ENCODE peak calls at places on chromosomes 3 and 15, in five cellular contexts. One of them, this sample, is unnamed.

GRCh38 chr3:27681249-27681748 is 40.8 kb downstream of the EOMES start:
- DNase-seq in central memory CD4-positive, alpha-beta T cell: peak
- DNase-seq in CD4-positive, alpha-beta memory T cell: peak
- DNase-seq in H54: peak
- DNase-seq in AG08396: peak
- DNase-seq in this sample: peak

GRCh38 chr15:22944651-22945050 is 35.5 kb downstream of the CYFIP1 start:
- DNase-seq in AG08396: no peak
- DNase-seq in H54: no peak
- DNase-seq in CD4-positive, alpha-beta memory T cell: no peak
- DNase-seq in central memory CD4-positive, alpha-beta T cell: no peak
- DNase-seq in this sample: no peak

GRCh38 chr15:73286356-73286755 is 82.4 kb downstream of the HCN4 start:
- DNase-seq in CD4-positive, alpha-beta memory T cell: no peak
- DNase-seq in AG08396: no peak
- DNase-seq in central memory CD4-positive, alpha-beta T cell: no peak
- DNase-seq in H54: no peak
- DNase-seq in this sample: no peak

GRCh38 chr3:133792171-133792763 is 13.3 kb upstream of the SRPRB start:
- DNase-seq in H54: no peak
- DNase-seq in central memory CD4-positive, alpha-beta T cell: no peak
- DNase-seq in AG08396: no peak
- DNase-seq in CD4-positive, alpha-beta memory T cell: no peak
- DNase-seq in this sample: peak

GRCh38 chr3:39101022-39101689 is 6.3 kb downstream of the GORASP1 start:
- DNase-seq in central memory CD4-positive, alpha-beta T cell: peak
- DNase-seq in AG08396: peak
- DNase-seq in H54: peak
- DNase-seq in CD4-positive, alpha-beta memory T cell: peak
- DNase-seq in this sample: peak

GRCh38 chr3:191557322-191557721 is 96.4 kb downstream of the PYDC2 start:
- DNase-seq in CD4-positive, alpha-beta memory T cell: no peak
- DNase-seq in H54: no peak
- DNase-seq in AG08396: no peak
- DNase-seq in central memory CD4-positive, alpha-beta T cell: no peak
- DNase-seq in this sample: no peak

GRCh38 chr3:16824085-16824696 is 60.6 kb upstream of the PLCL2 start:
- DNase-seq in H54: no peak
- DNase-seq in CD4-positive, alpha-beta memory T cell: peak
- DNase-seq in AG08396: no peak
- DNase-seq in central memory CD4-positive, alpha-beta T cell: peak
- DNase-seq in this sample: peak

GRCh38 chr3:98589331-98589870 is 4.0 kb downstream of the CPOX start:
- DNase-seq in AG08396: no peak
- DNase-seq in central memory CD4-positive, alpha-beta T cell: no peak
- DNase-seq in H54: no peak
- DNase-seq in CD4-positive, alpha-beta memory T cell: no peak
- DNase-seq in this sample: no peak

GRCh38 chr3:99114565-99115291 is 213.2 kb upstream of the DCBLD2 start:
- DNase-seq in CD4-positive, alpha-beta memory T cell: no peak
- DNase-seq in central memory CD4-positive, alpha-beta T cell: no peak
- DNase-seq in AG08396: peak
- DNase-seq in H54: no peak
- DNase-seq in this sample: no peak

GRCh38 chr15:92580021-92580420 is 75.6 kb downstream of the FAM174B start:
- DNase-seq in CD4-positive, alpha-beta memory T cell: no peak
- DNase-seq in H54: no peak
- DNase-seq in central memory CD4-positive, alpha-beta T cell: no peak
- DNase-seq in AG08396: no peak
- DNase-seq in this sample: no peak

GRCh38 chr3:113436794-113437193 is 4.5 kb downstream of the CFAP44 start:
- DNase-seq in H54: peak
- DNase-seq in central memory CD4-positive, alpha-beta T cell: no peak
- DNase-seq in CD4-positive, alpha-beta memory T cell: no peak
- DNase-seq in AG08396: peak
- DNase-seq in this sample: no peak

GRCh38 chr15:69224383-69224782 is 63.9 kb downstream of the GLCE start:
- DNase-seq in AG08396: no peak
- DNase-seq in CD4-positive, alpha-beta memory T cell: no peak
- DNase-seq in H54: no peak
- DNase-seq in central memory CD4-positive, alpha-beta T cell: no peak
- DNase-seq in this sample: no peak

GRCh38 chr3:8589880-8590556 is 54.6 kb downstream of the SSUH2 start:
- DNase-seq in AG08396: no peak
- DNase-seq in central memory CD4-positive, alpha-beta T cell: no peak
- DNase-seq in H54: no peak
- DNase-seq in CD4-positive, alpha-beta memory T cell: no peak
- DNase-seq in this sample: no peak

GRCh38 chr15:77702211-77702957 is 69.7 kb upstream of the LINGO1 start:
- DNase-seq in H54: peak
- DNase-seq in AG08396: peak
- DNase-seq in central memory CD4-positive, alpha-beta T cell: no peak
- DNase-seq in CD4-positive, alpha-beta memory T cell: no peak
- DNase-seq in this sample: peak

GRCh38 chr3:42706721-42707619 is 4.4 kb upstream of the HHATL start:
- DNase-seq in CD4-positive, alpha-beta memory T cell: no peak
- DNase-seq in H54: no peak
- DNase-seq in central memory CD4-positive, alpha-beta T cell: no peak
- DNase-seq in AG08396: no peak
- DNase-seq in this sample: no peak

GRCh38 chr3:143170676-143171075 is 51.1 kb downstream of the CHST2 start:
- DNase-seq in AG08396: no peak
- DNase-seq in CD4-positive, alpha-beta memory T cell: no peak
- DNase-seq in H54: no peak
- DNase-seq in central memory CD4-positive, alpha-beta T cell: peak
- DNase-seq in this sample: peak

GRCh38 chr3:71725279-71725991 is at the start of gene EIF4E3:
- DNase-seq in H54: peak
- DNase-seq in CD4-positive, alpha-beta memory T cell: peak
- DNase-seq in AG08396: peak
- DNase-seq in central memory CD4-positive, alpha-beta T cell: peak
- DNase-seq in this sample: peak

GRCh38 chr3:62211675-62212429 is 161.5 kb downstream of the FEZF2 start:
- DNase-seq in H54: no peak
- DNase-seq in CD4-positive, alpha-beta memory T cell: no peak
- DNase-seq in central memory CD4-positive, alpha-beta T cell: no peak
- DNase-seq in AG08396: no peak
- DNase-seq in this sample: no peak

GRCh38 chr15:65795663-65796201 is 3.6 kb upstream of the DENND4A start:
- DNase-seq in central memory CD4-positive, alpha-beta T cell: no peak
- DNase-seq in CD4-positive, alpha-beta memory T cell: no peak
- DNase-seq in H54: no peak
- DNase-seq in AG08396: no peak
- DNase-seq in this sample: no peak

GRCh38 chr3:45509768-45510129 is 84.8 kb upstream of the LIMD1 start:
- DNase-seq in central memory CD4-positive, alpha-beta T cell: no peak
- DNase-seq in H54: no peak
- DNase-seq in CD4-positive, alpha-beta memory T cell: no peak
- DNase-seq in AG08396: no peak
- DNase-seq in this sample: no peak

GRCh38 chr15:25181290-25182097 is 226.7 kb downstream of the SNRPN start:
- DNase-seq in AG08396: no peak
- DNase-seq in CD4-positive, alpha-beta memory T cell: no peak
- DNase-seq in H54: no peak
- DNase-seq in central memory CD4-positive, alpha-beta T cell: no peak
- DNase-seq in this sample: no peak

GRCh38 chr3:133992385-133992784 is 37.3 kb downstream of the SLCO2A1 start:
- DNase-seq in AG08396: no peak
- DNase-seq in central memory CD4-positive, alpha-beta T cell: no peak
- DNase-seq in H54: no peak
- DNase-seq in CD4-positive, alpha-beta memory T cell: no peak
- DNase-seq in this sample: no peak

This sample was measured in DND-41.